ENCODE peak calls at places on chromosomes 4 and X, in eight cellular contexts. F is GM12865; R is T-helper 2 cell; X is HFF-Myc; V is WTC11; W is stimulated activated CD8-positive, alpha-beta memory T cell treated with anti-CD3 and anti-CD28 coated beads, Interleukin-4, amount 100 ng/mL, for 4 hours; G is stomach; K is AG08396. Y is an unnamed sample.

GRCh38 chr4:38071801-38072567 is 111.8 kb downstream of the PTTG2 start:
- DNase-seq in F (peak), R (peak), X (no peak), V (no peak), W (no peak), G (no peak), K (no peak), Y (no peak)

GRCh38 chr4:32847466-32847865 is 2127.3 kb downstream of the PCDH7 start:
- DNase-seq in F (no peak), R (no peak), X (no peak), V (no peak), W (no peak), G (no peak), K (no peak), Y (no peak)

GRCh38 chr4:19030536-19030935 is 1009.0 kb upstream of the LCORL start:
- DNase-seq in F (no peak), R (no peak), X (no peak), V (no peak), W (no peak), G (no peak), K (no peak), Y (no peak)

GRCh38 chr4:75710246-75710645 is 14.1 kb upstream of the USO1 start:
- DNase-seq in F (no peak), R (no peak), X (no peak), V (no peak), W (no peak), G (no peak), K (no peak), Y (no peak)

GRCh38 chrX:2854918-2855317 is 26.2 kb downstream of the GYG2 start:
- DNase-seq in F (no peak), R (no peak), X (no peak), V (no peak), W (no peak), G (no peak), K (no peak), Y (no peak)

GRCh38 chrX:99001286-99001685 is 1408.8 kb downstream of the PCDH19 start:
- DNase-seq in F (no peak), R (no peak), X (no peak), V (no peak), W (no peak), G (no peak), K (no peak), Y (no peak)

GRCh38 chr4:88949605-88950004 is 107.4 kb downstream of the FAM13A start:
- DNase-seq in F (no peak), R (no peak), X (no peak), V (no peak), W (no peak), G (no peak), K (no peak), Y (no peak)

GRCh38 chrX:11781734-11782370 is 23.8 kb downstream of the MSL3 start:
- DNase-seq in F (no peak), R (no peak), X (no peak), V (peak), W (no peak), G (no peak), K (no peak), Y (no peak)

GRCh38 chrX:134171661-134172587 is 65.1 kb upstream of the CCDC160 start:
- DNase-seq in F (no peak), R (peak), X (no peak), V (peak), W (no peak), G (peak), K (no peak), Y (no peak)

GRCh38 chr4:83046693-83047473 is 11.9 kb downstream of the COPS4 start:
- DNase-seq in F (no peak), R (no peak), X (no peak), V (no peak), W (no peak), G (no peak), K (no peak), Y (no peak)

GRCh38 chrX:131725001-131725654 is 181.3 kb downstream of the OR13H1 start:
- DNase-seq in F (no peak), R (no peak), X (no peak), V (no peak), W (no peak), G (no peak), K (no peak), Y (no peak)

GRCh38 chr4:7297881-7298280 is 105.5 kb downstream of the SORCS2 start:
- DNase-seq in F (no peak), R (no peak), X (no peak), V (no peak), W (no peak), G (no peak), K (no peak), Y (no peak)

GRCh38 chrX:153651540-153652079 is 4.6 kb downstream of the DUSP9 start:
- DNase-seq in F (peak), R (no peak), X (no peak), V (no peak), W (no peak), G (no peak), K (no peak), Y (no peak)

GRCh38 chr4:56345461-56345860 is 41.8 kb downstream of the AASDH start:
- DNase-seq in F (no peak), R (no peak), X (no peak), V (no peak), W (no peak), G (no peak), K (no peak), Y (no peak)

GRCh38 chr4:98448923-98449322 is 187.7 kb downstream of the RAP1GDS1 start:
- DNase-seq in F (peak), R (peak), X (no peak), V (no peak), W (no peak), G (no peak), K (no peak), Y (peak)

GRCh38 chrX:115579327-115579726 is 18.4 kb downstream of the PLS3 start:
- DNase-seq in F (no peak), R (no peak), X (no peak), V (no peak), W (no peak), G (no peak), K (no peak), Y (no peak)

GRCh38 chr4:83054928-83055327 is 19.9 kb downstream of the COPS4 start:
- DNase-seq in F (peak), R (peak), X (no peak), V (no peak), W (no peak), G (no peak), K (no peak), Y (no peak)

GRCh38 chr4:72375050-72375736 is 193.8 kb downstream of the ADAMTS3 start:
- DNase-seq in F (no peak), R (no peak), X (no peak), V (no peak), W (no peak), G (no peak), K (peak), Y (no peak)

GRCh38 chr4:146442801-146443200 is 78.9 kb downstream of the SLC10A7 start:
- DNase-seq in F (no peak), R (no peak), X (peak), V (no peak), W (no peak), G (no peak), K (peak), Y (no peak)

GRCh38 chr4:16116493-16116990 is 32.7 kb upstream of the PROM1 start:
- DNase-seq in F (no peak), R (no peak), X (no peak), V (no peak), W (no peak), G (no peak), K (no peak), Y (no peak)

GRCh38 chrX:84363674-84364073 is 138.6 kb downstream of the HDX start:
- DNase-seq in F (no peak), R (no peak), X (no peak), V (no peak), W (no peak), G (no peak), K (no peak), Y (no peak)